ENCODE peak calls at places on chromosomes 5 and 9, in seven cellular contexts. P, V, J, D, N, M and U are unnamed samples.

GRCh38 chr5:134742134-134742533 is 3.8 kb downstream of the CAMLG start:
- DNase-seq in D (no peak), M (no peak), J (no peak), V (no peak), N (no peak), P (no peak), U (no peak)

GRCh38 chr5:58490397-58491072 is 700 bp upstream of the GAPT start:
- DNase-seq in P (no peak), M (no peak), N (no peak), V (no peak), D (no peak), J (no peak), U (no peak)

GRCh38 chr5:112419596-112420110 is 576 bp upstream of the EPB41L4A start:
- DNase-seq in D (no peak), J (peak; percentile 78), P (peak; percentile 69), N (peak; percentile 72), M (peak; percentile 64), V (peak; percentile 50), U (peak; percentile 77)

GRCh38 chr9:91255327-91255726 is 106.4 kb downstream of the AUH start:
- DNase-seq in J (no peak), D (no peak), N (no peak), P (peak; percentile 25), V (no peak), M (no peak), U (no peak)

GRCh38 chr9:96661711-96662110 is 6.6 kb upstream of the PRXL2C start:
- DNase-seq in V (no peak), J (no peak), D (no peak), P (peak; percentile 8), N (no peak), M (no peak), U (no peak)

GRCh38 chr9:77152289-77152688 is 25.0 kb upstream of the VPS13A start:
- DNase-seq in J (no peak), P (no peak), N (no peak), D (no peak), M (no peak), V (no peak), U (no peak)

GRCh38 chr5:14723648-14724231 is 59.2 kb downstream of the OTULIN start:
- DNase-seq in P (no peak), N (no peak), J (no peak), M (no peak), D (no peak), V (no peak), U (no peak)

GRCh38 chr9:70257512-70257911 is 1.3 kb upstream of the SMC5 start:
- DNase-seq in D (no peak), P (no peak), J (no peak), M (no peak), V (no peak), N (no peak), U (no peak)

GRCh38 chr9:35842795-35843194 is 13.8 kb downstream of the TMEM8B start:
- DNase-seq in M (no peak), P (no peak), V (no peak), D (no peak), J (no peak), N (no peak), U (no peak)

GRCh38 chr5:148179234-148179824 is 11.0 kb downstream of the SPINK14 start:
- DNase-seq in D (no peak), V (no peak), P (peak; percentile 79), M (peak; percentile 4), N (no peak), J (no peak), U (no peak)
- TF ChIP-seq CTCF in D (peak; percentile 64), V (peak; percentile 90), P (peak; percentile 69), M (peak; percentile 69), N (peak; percentile 58), J (no peak), U (peak; percentile 97)

GRCh38 chr5:865168-865521 is 14.4 kb upstream of the ZDHHC11 start:
- DNase-seq in N (no peak), J (no peak), M (no peak), P (no peak), D (no peak), V (no peak), U (no peak)

GRCh38 chr5:864492-865167 is 13.8 kb upstream of the ZDHHC11 start:
- DNase-seq in M (no peak), P (no peak), D (no peak), J (no peak), V (no peak), N (no peak), U (no peak)

GRCh38 chr5:865771-866170 is 15.0 kb upstream of the ZDHHC11 start:
- DNase-seq in D (no peak), J (no peak), P (no peak), N (no peak), V (no peak), M (no peak), U (no peak)

GRCh38 chr5:868599-869135 is 17.9 kb upstream of the ZDHHC11 start:
- DNase-seq in N (no peak), V (no peak), P (no peak), M (no peak), J (no peak), D (no peak), U (no peak)

DNA sequence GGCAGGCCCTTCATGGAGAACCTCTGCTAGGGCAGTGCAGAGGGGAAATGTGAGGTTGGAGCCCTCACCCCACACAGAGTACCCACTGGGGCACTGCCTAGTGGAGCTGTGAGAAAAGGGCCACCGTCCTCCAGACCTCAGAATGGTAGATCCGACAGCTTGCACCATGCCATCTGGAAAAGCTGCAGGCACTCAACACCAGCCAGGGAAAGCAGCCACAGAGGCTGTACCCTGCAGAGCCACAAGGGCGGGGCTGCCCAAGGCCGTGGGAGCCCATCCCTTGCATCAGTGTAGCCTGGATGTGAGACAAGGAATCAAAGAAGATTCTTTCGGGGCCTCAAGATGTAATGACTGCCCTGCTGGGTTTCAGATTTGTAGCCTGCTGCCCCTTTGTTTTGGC is 16.5 kb upstream of the ZDHHC11 start:
- DNase-seq in M (no peak), J (no peak), N (no peak), P (no peak), D (no peak), V (no peak), U (no peak)
- TF ChIP-seq CTCF in M (no peak), J (no peak), N (no peak), P (no peak), D (no peak), V (no peak), U (no peak)

GRCh38 chr9:101739311-101739710 is 864 bp upstream of the GRIN3A start:
- DNase-seq in N (no peak), V (no peak), D (no peak), J (no peak), P (no peak), M (no peak), U (no peak)

GRCh38 chr9:101737165-101737704 is 1.2 kb downstream of the GRIN3A start:
- DNase-seq in V (no peak), J (peak; percentile 49), P (no peak), D (no peak), N (no peak), M (peak; percentile 5), U (peak; percentile 35)

GRCh38 chr9:101736723-101737122 is 1.7 kb downstream of the GRIN3A start:
- DNase-seq in N (no peak), M (peak; percentile 78), V (peak; percentile 9), D (no peak), P (no peak), J (peak; percentile 75), U (no peak)

GRCh38 chr9:101737705-101738565 is 512 bp downstream of the GRIN3A start:
- DNase-seq in D (peak; percentile 32), N (no peak), J (peak; percentile 69), M (peak; percentile 62), V (peak; percentile 30), P (no peak), U (peak; percentile 37)

GRCh38 chr9:101738566-101739183 is at the start of gene GRIN3A:
- DNase-seq in V (peak; percentile 7), D (peak; percentile 74), P (no peak), J (no peak), M (peak; percentile 61), N (no peak), U (no peak)
- TF ChIP-seq CTCF in V (peak; percentile 43), D (no peak), P (no peak), J (peak; percentile 61), M (no peak), N (no peak), U (peak; percentile 17)

GRCh38 chr9:1100945-1101344 is 50.8 kb downstream of the DMRT2 start:
- DNase-seq in N (peak; percentile 32), D (peak; percentile 43), M (peak; percentile 59), J (peak; percentile 74), V (peak; percentile 28), P (peak; percentile 29), U (no peak)
- TF ChIP-seq CTCF in N (peak; percentile 44), D (peak; percentile 34), M (peak; percentile 35), J (peak; percentile 18), V (peak; percentile 64), P (peak; percentile 66), U (peak; percentile 81)

DNA sequence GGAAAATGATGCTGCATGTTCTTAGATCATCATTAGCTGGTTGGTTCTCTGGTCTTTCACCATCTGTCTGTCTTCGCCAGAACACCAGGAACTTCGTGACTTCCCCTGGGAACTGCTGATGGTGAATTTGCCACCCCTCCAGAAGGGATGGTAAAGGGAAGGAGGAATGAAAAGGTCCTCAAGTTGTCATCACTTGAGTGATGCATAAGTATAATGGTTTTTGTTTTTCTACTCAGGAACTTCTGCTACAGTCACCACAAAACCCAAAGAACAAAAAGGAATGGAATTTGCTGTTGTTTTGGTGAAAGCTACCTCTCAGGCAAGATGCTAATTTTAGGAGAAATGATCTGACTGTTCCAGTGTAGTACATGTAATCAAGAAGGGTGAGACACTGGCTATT is 328.4 kb downstream of the ARHGEF28 start:
- DNase-seq in P (no peak), D (no peak), N (no peak), J (no peak), V (no peak), M (no peak), U (no peak)
- TF ChIP-seq CTCF in P (no peak), D (no peak), N (no peak), J (no peak), V (no peak), M (no peak), U (no peak)

DNA sequence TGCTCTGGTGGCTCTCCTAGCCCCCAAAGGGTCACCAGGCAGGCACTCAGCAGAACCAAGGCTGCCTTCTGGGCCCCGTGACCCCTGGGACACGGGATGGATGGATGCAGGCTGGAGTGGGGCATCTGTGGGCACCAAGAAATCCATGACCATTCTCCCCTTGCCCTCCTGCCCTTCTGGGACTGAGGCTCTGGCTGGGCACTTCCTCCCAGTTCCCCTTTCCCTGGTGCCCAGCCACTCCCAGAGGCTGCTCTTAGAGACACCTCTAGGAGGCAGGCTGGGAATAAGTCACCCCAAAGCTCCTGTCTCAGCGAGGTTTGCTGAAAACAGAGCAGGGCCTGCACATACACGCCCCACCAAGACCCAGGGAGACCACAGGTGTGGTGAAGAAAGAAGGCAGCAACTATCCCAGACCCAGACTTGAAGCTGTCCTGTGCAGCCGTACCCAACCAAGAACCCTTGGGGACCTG is 943 bp downstream of the STING1 start:
- DNase-seq in J (no peak), M (no peak), P (peak; percentile 67), N (no peak), V (no peak), D (no peak), U (no peak)
- TF ChIP-seq CTCF in J (no peak), M (no peak), P (peak; percentile 39), N (no peak), V (no peak), D (no peak), U (peak; percentile 59)

GRCh38 chr5:43203373-43203772 is 11.3 kb downstream of the NIM1K start:
- DNase-seq in V (no peak), M (no peak), D (no peak), N (no peak), P (no peak), J (no peak), U (no peak)
- TF ChIP-seq CTCF in V (no peak), M (no peak), D (no peak), N (no peak), P (no peak), J (no peak), U (no peak)